ENCODE peak calls at places on chromosomes 11 and 22, in eight cellular contexts. E, R, N, B, T, L, Z and S are unnamed samples.

GRCh38 chr11:34052608-34053160 is 1.2 kb downstream of the CAPRIN1 start:
- DNase-seq in E (peak), R (no peak), N (peak), B (peak), T (peak), L (no peak), Z (peak), S (no peak)

GRCh38 chr11:30143098-30143705 is 87.6 kb upstream of the FSHB start:
- DNase-seq in E (no peak), R (peak), N (no peak), B (peak), T (no peak), L (peak), Z (no peak), S (no peak)

GRCh38 chr11:118214210-118214914 is 10.4 kb downstream of the JAML start:
- DNase-seq in E (no peak), R (no peak), N (no peak), B (no peak), T (no peak), L (no peak), Z (no peak), S (no peak)

GRCh38 chr11:1557168-1557884 is 14.7 kb downstream of the DUSP8 start:
- DNase-seq in E (no peak), R (no peak), N (no peak), B (no peak), T (no peak), L (no peak), Z (no peak), S (no peak)

GRCh38 chr11:94838027-94838610 is 70.0 kb downstream of the AMOTL1 start:
- DNase-seq in E (no peak), R (no peak), N (no peak), B (no peak), T (no peak), L (no peak), Z (no peak), S (no peak)

GRCh38 chr11:115548878-115549528 is 44.8 kb upstream of the CADM1 start:
- DNase-seq in E (no peak), R (peak), N (peak), B (no peak), T (no peak), L (peak), Z (peak), S (no peak)

GRCh38 chr11:64074239-64074638 is 38.5 kb downstream of the FLRT1 start:
- DNase-seq in E (peak), R (no peak), N (no peak), B (no peak), T (no peak), L (no peak), Z (no peak), S (no peak)

GRCh38 chr11:69370984-69371709 is 77.2 kb downstream of the MYEOV start:
- DNase-seq in E (no peak), R (peak), N (no peak), B (no peak), T (no peak), L (no peak), Z (no peak), S (peak)

GRCh38 chr22:44957267-44957905 is 52.4 kb downstream of the PHF21B start:
- DNase-seq in E (no peak), R (no peak), N (no peak), B (no peak), T (no peak), L (no peak), Z (no peak), S (no peak)

GRCh38 chr11:40337118-40337517 is 1122.3 kb downstream of the LRRC4C start:
- DNase-seq in E (no peak), R (no peak), N (no peak), B (no peak), T (no peak), L (no peak), Z (no peak), S (no peak)

GRCh38 chr22:41699264-41700104 is at the start of gene MEI1:
- DNase-seq in E (peak), R (peak), N (peak), B (no peak), T (peak), L (no peak), Z (peak), S (peak)

GRCh38 chr11:20599424-20600346 is at the start of gene SLC6A5:
- DNase-seq in E (peak), R (peak), N (peak), B (peak), T (peak), L (peak), Z (no peak), S (no peak)

GRCh38 chr22:47850644-47851151 is 1088.2 kb downstream of the TBC1D22A start:
- DNase-seq in E (no peak), R (no peak), N (no peak), B (no peak), T (no peak), L (no peak), Z (no peak), S (no peak)

GRCh38 chr11:12770966-12771597 is 96.9 kb downstream of the TEAD1 start:
- DNase-seq in E (no peak), R (no peak), N (no peak), B (no peak), T (no peak), L (no peak), Z (no peak), S (no peak)

GRCh38 chr11:96014234-96014633 is 90.3 kb upstream of the MTMR2 start:
- DNase-seq in E (peak), R (no peak), N (no peak), B (peak), T (no peak), L (peak), Z (no peak), S (no peak)

GRCh38 chr11:64867748-64868462 is 10.5 kb downstream of the EHD1 start:
- DNase-seq in E (no peak), R (no peak), N (no peak), B (no peak), T (no peak), L (no peak), Z (no peak), S (no peak)

GRCh38 chr11:32438883-32439487 is 3.6 kb upstream of the WT1 start:
- DNase-seq in E (no peak), R (peak), N (no peak), B (no peak), T (no peak), L (no peak), Z (no peak), S (no peak)

DNA sequence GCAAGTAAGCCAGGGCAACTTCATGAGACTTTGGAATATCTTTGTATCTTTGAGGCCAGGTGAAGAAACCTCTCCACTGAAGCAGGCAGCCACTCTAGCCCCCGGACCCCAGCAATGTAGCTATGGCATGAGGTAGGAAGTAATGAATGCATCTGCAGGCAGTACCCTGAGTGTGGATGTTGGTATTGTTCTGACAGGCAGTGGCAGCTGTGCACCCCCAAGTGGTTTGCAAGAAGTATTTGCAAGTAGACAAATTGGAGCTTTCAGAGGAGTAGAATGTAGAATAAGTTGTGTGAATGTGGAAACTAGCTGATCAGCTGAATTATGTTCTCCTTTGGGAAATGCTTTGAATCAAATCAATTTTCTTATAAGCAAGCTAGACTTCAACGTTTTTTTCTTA is 194.4 kb upstream of the PGR start:
- DNase-seq in E (no peak), R (no peak), N (no peak), B (no peak), T (peak), L (no peak), Z (no peak), S (no peak)
- TF ChIP-seq CTCF in E (no peak), R (no peak), N (no peak), B (no peak), T (peak), L (no peak), Z (no peak), S (no peak)

DNA sequence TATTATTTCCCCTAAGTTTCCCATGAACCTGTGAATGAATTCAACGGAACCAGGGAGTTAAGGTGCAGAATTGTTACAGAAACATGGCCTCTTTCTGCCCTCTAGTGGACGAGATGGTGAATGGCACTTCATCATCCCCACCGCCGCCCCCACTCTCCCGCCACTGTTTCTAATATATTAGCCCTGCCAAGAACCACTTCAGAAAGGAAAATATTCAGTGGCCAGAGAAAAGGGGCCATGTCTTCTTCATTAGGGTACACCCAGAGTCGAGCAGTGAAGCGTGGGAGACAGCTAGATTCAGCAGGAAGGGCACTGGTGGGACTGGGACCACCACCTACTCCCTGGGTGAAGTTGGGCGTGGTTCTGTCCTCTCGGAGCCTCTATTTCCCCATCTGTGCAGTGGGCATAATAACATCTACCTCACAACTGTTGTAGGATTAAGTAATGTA is 46.4 kb upstream of the SYT13 start:
- DNase-seq in E (peak), R (no peak), N (peak), B (peak), T (no peak), L (peak), Z (peak), S (no peak)
- TF ChIP-seq CTCF in E (peak), R (peak), N (peak), B (peak), T (peak), L (peak), Z (peak), S (peak)

GRCh38 chr22:36323182-36323854 is 64.4 kb downstream of the MYH9 start:
- DNase-seq in E (no peak), R (no peak), N (no peak), B (no peak), T (peak), L (no peak), Z (peak), S (no peak)
- TF ChIP-seq CTCF in E (no peak), R (no peak), N (no peak), B (no peak), T (peak), L (no peak), Z (no peak), S (no peak)

GRCh38 chr11:36131719-36132349 is 157.4 kb downstream of the COMMD9 start:
- DNase-seq in E (peak), R (peak), N (peak), B (peak), T (peak), L (no peak), Z (peak), S (no peak)
- TF ChIP-seq CTCF in E (peak), R (peak), N (peak), B (peak), T (peak), L (peak), Z (peak), S (no peak)

DNA sequence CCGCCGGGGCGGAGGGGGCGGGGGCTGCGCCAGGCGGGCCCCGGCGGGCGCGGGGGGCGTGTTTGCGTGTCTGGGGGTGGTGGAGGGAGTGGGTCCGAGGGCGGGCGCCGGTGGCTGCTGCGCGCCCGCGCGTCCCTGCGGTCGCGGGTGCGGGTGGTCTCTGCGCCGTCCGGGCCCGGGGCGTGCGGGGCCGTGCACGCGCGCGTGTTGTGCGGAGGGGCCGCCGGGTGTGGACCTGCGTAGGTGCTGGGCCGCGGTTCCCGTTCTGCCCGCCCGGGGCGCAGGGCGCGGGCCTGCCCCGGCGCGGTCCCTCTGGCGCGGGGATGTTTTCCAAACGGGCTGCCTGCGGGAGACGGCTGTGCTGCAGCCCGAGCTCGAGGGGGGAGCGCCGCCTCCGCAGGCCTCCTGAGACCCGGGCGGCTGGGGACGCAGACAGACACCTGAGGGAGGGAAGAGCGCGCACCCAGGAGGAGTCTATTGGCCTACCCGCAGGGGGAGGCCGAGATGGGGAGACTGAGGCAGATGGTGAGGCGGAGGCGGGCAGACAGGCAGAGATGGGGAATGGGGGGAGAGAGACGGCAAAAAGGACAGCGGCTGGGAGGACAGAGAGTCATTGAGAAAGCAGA is 442 bp downstream of the PELI3 start:
- DNase-seq in E (peak), R (peak), N (peak), B (peak), T (no peak), L (peak), Z (peak), S (no peak)
- TF ChIP-seq CTCF in E (peak), R (peak), N (no peak), B (peak), T (peak), L (peak), Z (peak), S (peak)

GRCh38 chr22:29117799-29118477 is 45.1 kb downstream of the KREMEN1 start:
- DNase-seq in E (no peak), R (no peak), N (no peak), B (no peak), T (no peak), L (no peak), Z (no peak), S (no peak)

GRCh38 chr22:29116397-29117123 is 43.7 kb downstream of the KREMEN1 start:
- DNase-seq in E (peak), R (no peak), N (no peak), B (no peak), T (no peak), L (no peak), Z (no peak), S (no peak)

GRCh38 chr22:29114392-29114791 is 41.6 kb downstream of the KREMEN1 start:
- DNase-seq in E (no peak), R (no peak), N (no peak), B (no peak), T (no peak), L (no peak), Z (no peak), S (no peak)

GRCh38 chr22:29113329-29113728 is 40.5 kb downstream of the KREMEN1 start:
- DNase-seq in E (no peak), R (no peak), N (no peak), B (no peak), T (no peak), L (no peak), Z (no peak), S (no peak)

GRCh38 chr22:29115682-29116313 is 43.0 kb downstream of the KREMEN1 start:
- DNase-seq in E (no peak), R (no peak), N (peak), B (no peak), T (no peak), L (no peak), Z (no peak), S (no peak)
- TF ChIP-seq CTCF in E (no peak), R (no peak), N (no peak), B (no peak), T (no peak), L (no peak), Z (no peak), S (no peak)

GRCh38 chr11:130216221-130216550 is 56.6 kb downstream of the ST14 start:
- DNase-seq in E (no peak), R (no peak), N (no peak), B (no peak), T (no peak), L (no peak), Z (no peak), S (no peak)
- TF ChIP-seq CTCF in E (no peak), R (no peak), N (no peak), B (no peak), T (no peak), L (no peak), Z (no peak), S (no peak)

DNA sequence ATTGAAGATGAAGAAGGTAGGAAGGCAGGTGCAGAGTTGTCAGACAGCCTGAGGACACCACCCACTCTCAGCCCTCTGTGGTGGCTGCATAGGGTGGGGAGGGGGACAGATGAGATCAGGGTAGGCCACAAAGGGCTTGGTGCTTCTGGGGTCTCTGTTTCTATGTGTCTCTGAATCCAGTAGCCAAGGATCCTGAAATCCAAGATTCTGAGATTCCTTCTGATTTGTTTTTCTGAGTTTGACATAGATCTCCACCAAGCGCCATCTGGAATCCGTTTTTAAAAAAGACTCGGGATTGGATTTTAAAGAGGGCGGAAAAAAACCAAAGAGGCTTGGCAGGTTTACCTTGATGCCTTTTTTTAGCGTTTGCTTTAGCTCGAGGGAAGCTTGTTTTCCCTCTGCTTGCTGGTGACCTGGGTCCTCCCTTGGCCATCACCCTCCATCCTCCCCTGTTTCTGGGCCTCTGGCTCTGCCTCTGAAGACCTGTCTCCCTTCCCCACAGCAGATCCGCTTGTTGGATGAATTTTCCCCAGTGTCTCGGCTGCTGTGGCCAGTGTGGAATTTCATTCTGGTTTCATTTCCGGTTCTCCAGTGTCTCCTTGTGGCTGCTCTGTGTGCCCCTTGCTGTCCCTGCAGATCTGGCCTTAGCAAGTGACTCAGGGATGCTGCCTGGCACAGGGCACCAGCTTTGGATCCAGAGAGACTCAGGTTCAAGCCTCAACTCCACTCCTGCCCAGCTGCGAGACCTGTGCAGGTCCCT is 15.0 kb downstream of the SYNGR1 start:
- DNase-seq in E (no peak), R (no peak), N (no peak), B (no peak), T (no peak), L (no peak), Z (no peak), S (no peak)
- TF ChIP-seq CTCF in E (no peak), R (no peak), N (no peak), B (no peak), T (peak), L (no peak), Z (no peak), S (no peak)

GRCh38 chr11:120912915-120913314 is 111.0 kb upstream of the TBCEL start:
- DNase-seq in E (no peak), R (no peak), N (no peak), B (no peak), T (no peak), L (no peak), Z (no peak), S (no peak)

GRCh38 chr11:120909676-120910215 is 114.2 kb upstream of the TBCEL start:
- DNase-seq in E (no peak), R (no peak), N (no peak), B (no peak), T (no peak), L (no peak), Z (no peak), S (no peak)

GRCh38 chr11:120911943-120912342 is 112.0 kb upstream of the TBCEL start:
- DNase-seq in E (no peak), R (no peak), N (no peak), B (no peak), T (no peak), L (no peak), Z (no peak), S (no peak)

GRCh38 chr11:120914021-120914420 is 109.9 kb upstream of the TBCEL start:
- DNase-seq in E (no peak), R (no peak), N (no peak), B (no peak), T (no peak), L (no peak), Z (no peak), S (no peak)

GRCh38 chr11:120912504-120912903 is 111.4 kb upstream of the TBCEL start:
- DNase-seq in E (no peak), R (no peak), N (no peak), B (no peak), T (no peak), L (peak), Z (no peak), S (no peak)
- TF ChIP-seq CTCF in E (no peak), R (peak), N (no peak), B (no peak), T (peak), L (peak), Z (no peak), S (peak)

GRCh38 chr11:62409831-62410230 is 9.0 kb upstream of the SCGB1A1 start:
- DNase-seq in E (no peak), R (no peak), N (no peak), B (no peak), T (no peak), L (no peak), Z (no peak), S (no peak)

GRCh38 chr11:62410972-62411371 is 7.9 kb upstream of the SCGB1A1 start:
- DNase-seq in E (no peak), R (no peak), N (no peak), B (no peak), T (no peak), L (no peak), Z (no peak), S (no peak)

GRCh38 chr11:62416596-62416995 is 2.2 kb upstream of the SCGB1A1 start:
- DNase-seq in E (no peak), R (no peak), N (no peak), B (no peak), T (no peak), L (no peak), Z (no peak), S (no peak)

GRCh38 chr11:62413060-62413696 is 5.7 kb upstream of the SCGB1A1 start:
- DNase-seq in E (no peak), R (no peak), N (no peak), B (no peak), T (no peak), L (no peak), Z (no peak), S (no peak)

DNA sequence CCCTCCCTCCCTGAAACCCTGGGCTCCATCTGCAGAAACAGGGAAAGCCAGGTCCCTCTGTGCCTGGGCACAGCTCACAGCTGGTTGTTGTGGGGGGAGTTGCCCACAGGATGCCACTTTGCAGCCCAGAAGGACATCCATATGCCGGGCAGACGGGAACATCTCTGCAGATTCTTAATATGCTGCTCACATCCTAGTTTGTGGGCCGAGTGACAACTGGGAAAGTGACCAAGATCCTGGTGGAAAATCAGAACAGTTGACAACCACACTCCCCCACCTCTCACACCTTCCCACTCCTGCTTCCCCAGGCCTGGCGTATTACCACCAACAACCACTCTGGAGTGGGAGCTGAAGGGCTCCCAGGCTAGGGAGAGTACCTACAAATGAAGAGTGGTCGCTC is 7.3 kb upstream of the SCGB1A1 start:
- DNase-seq in E (no peak), R (no peak), N (no peak), B (no peak), T (no peak), L (no peak), Z (no peak), S (no peak)
- TF ChIP-seq CTCF in E (no peak), R (no peak), N (no peak), B (no peak), T (no peak), L (no peak), Z (no peak), S (no peak)